ENCODE peak calls at places on chromosomes 4 and X, in six cellular contexts. H, J, M, I, B and V are unnamed samples.

GRCh38 chr4:112075129-112075753 is 70.0 kb upstream of the FAM241A start:
- DNase-seq in H (peak), J (no peak), M (peak), I (peak), B (peak), V (no peak)

GRCh38 chrX:151870603-151871002 is 42.1 kb upstream of the MAGEA4 start:
- DNase-seq in H (no peak), J (no peak), M (peak), I (no peak), B (no peak), V (no peak)

GRCh38 chr4:6892190-6892908 is 17.3 kb upstream of the TBC1D14 start:
- DNase-seq in H (peak), J (peak), M (no peak), I (peak), B (no peak), V (no peak)

GRCh38 chr4:174120446-174121142 is 162.9 kb downstream of the FBXO8 start:
- DNase-seq in H (peak), J (peak), M (peak), I (peak), B (peak), V (peak)

GRCh38 chr4:8125526-8126056 is 33.0 kb downstream of the ABLIM2 start:
- DNase-seq in H (no peak), J (no peak), M (no peak), I (no peak), B (no peak), V (no peak)

GRCh38 chr4:37648084-37648817 is 37.9 kb downstream of the RELL1 start:
- DNase-seq in H (no peak), J (peak), M (peak), I (peak), B (no peak), V (no peak)

GRCh38 chr4:174365018-174365587 is 81.4 kb downstream of the CEP44 start:
- DNase-seq in H (peak), J (no peak), M (no peak), I (no peak), B (peak), V (peak)

GRCh38 chr4:8704632-8705031 is 112.1 kb downstream of the CPZ start:
- DNase-seq in H (no peak), J (no peak), M (no peak), I (peak), B (no peak), V (no peak)

GRCh38 chrX:74232859-74233258 is 71.1 kb upstream of the ZCCHC13 start:
- DNase-seq in H (peak), J (no peak), M (no peak), I (no peak), B (peak), V (no peak)

GRCh38 chr4:100968046-100968445 is 379.3 kb downstream of the PPP3CA start:
- DNase-seq in H (no peak), J (no peak), M (no peak), I (no peak), B (no peak), V (no peak)

GRCh38 chr4:158529505-158529904 is 7.8 kb downstream of the RXFP1 start:
- DNase-seq in H (no peak), J (no peak), M (no peak), I (no peak), B (no peak), V (no peak)

GRCh38 chr4:139815646-139816601 is 150.3 kb downstream of the MGST2 start:
- DNase-seq in H (peak), J (peak), M (peak), I (peak), B (no peak), V (no peak)

GRCh38 chrX:66756717-66757116 is 117.8 kb upstream of the EDA2R start:
- DNase-seq in H (no peak), J (no peak), M (no peak), I (no peak), B (no peak), V (no peak)

GRCh38 chrX:3820170-3820569 is 106.7 kb upstream of the PRKX start:
- DNase-seq in H (no peak), J (no peak), M (peak), I (no peak), B (no peak), V (no peak)

GRCh38 chrX:11579856-11580595 is 85.7 kb downstream of the ARHGAP6 start:
- DNase-seq in H (no peak), J (no peak), M (no peak), I (no peak), B (no peak), V (no peak)

GRCh38 chr4:700587-701264 is 4.9 kb upstream of the PCGF3 start:
- DNase-seq in H (peak), J (no peak), M (no peak), I (no peak), B (no peak), V (no peak)

GRCh38 chr4:112403072-112403945 is 106.1 kb downstream of the ALPK1 start:
- DNase-seq in H (peak), J (no peak), M (no peak), I (no peak), B (no peak), V (no peak)

GRCh38 chrX:87409113-87409841 is 108.3 kb upstream of the KLHL4 start:
- DNase-seq in H (no peak), J (peak), M (no peak), I (no peak), B (no peak), V (no peak)

GRCh38 chrX:10608099-10608498 is 12.3 kb downstream of the MID1 start:
- DNase-seq in H (no peak), J (no peak), M (peak), I (no peak), B (no peak), V (no peak)

GRCh38 chr4:161881370-161881769 is 282.4 kb downstream of the FSTL5 start:
- DNase-seq in H (no peak), J (no peak), M (no peak), I (no peak), B (no peak), V (no peak)

GRCh38 chrX:65723706-65724105 is 56.3 kb downstream of the MSN start:
- DNase-seq in H (no peak), J (no peak), M (no peak), I (no peak), B (no peak), V (peak)

GRCh38 chr4:140099993-140100392 is 54.0 kb downstream of the MAML3 start:
- DNase-seq in H (no peak), J (peak), M (no peak), I (peak), B (peak), V (no peak)

GRCh38 chr4:169583563-169583962 is 28.8 kb downstream of the NEK1 start:
- DNase-seq in H (no peak), J (no peak), M (peak), I (no peak), B (no peak), V (no peak)

GRCh38 chrX:44244008-44244407 is 99.5 kb downstream of the EFHC2 start:
- DNase-seq in H (peak), J (no peak), M (peak), I (no peak), B (peak), V (no peak)

GRCh38 chrX:17369294-17369693 is 5.7 kb upstream of the NHS start:
- DNase-seq in H (no peak), J (no peak), M (no peak), I (no peak), B (no peak), V (no peak)

GRCh38 chr4:128284317-128284716 is 3.3 kb downstream of the PGRMC2 start:
- DNase-seq in H (no peak), J (no peak), M (no peak), I (no peak), B (no peak), V (no peak)

GRCh38 chr4:85209161-85209560 is 242.7 kb upstream of the WDFY3 start:
- DNase-seq in H (no peak), J (no peak), M (no peak), I (no peak), B (no peak), V (no peak)

GRCh38 chr4:71069063-71069462 is 75.6 kb downstream of the DCK start:
- DNase-seq in H (no peak), J (no peak), M (no peak), I (no peak), B (no peak), V (no peak)

GRCh38 chr4:183330841-183331240 is 8.6 kb upstream of the CLDN24 start:
- DNase-seq in H (no peak), J (no peak), M (no peak), I (no peak), B (no peak), V (no peak)

GRCh38 chrX:57906790-57907189 is 3.5 kb downstream of the ZXDA start:
- DNase-seq in H (no peak), J (no peak), M (peak), I (no peak), B (no peak), V (no peak)

GRCh38 chr4:176436500-176436973 is 116.8 kb downstream of the SPCS3 start:
- DNase-seq in H (no peak), J (no peak), M (peak), I (no peak), B (no peak), V (peak)
- H3K4me3 ChIP-seq in H (no peak), J (no peak), M (no peak), I (no peak), B (no peak), V (no peak)

GRCh38 chrX:47581731-47582647 is at the start of gene TIMP1:
- DNase-seq in H (peak), J (peak), M (peak), I (peak), B (peak), V (peak)
- H3K4me3 ChIP-seq in H (peak), J (peak), M (peak), I (peak), B (peak), V (peak)

GRCh38 chrX:100409316-100410082 is 574 bp downstream of the PCDH19 start:
- DNase-seq in H (peak), J (no peak), M (no peak), I (peak), B (peak), V (no peak)
- H3K4me3 ChIP-seq in H (peak), J (peak), M (peak), I (peak), B (peak), V (peak)

DNA sequence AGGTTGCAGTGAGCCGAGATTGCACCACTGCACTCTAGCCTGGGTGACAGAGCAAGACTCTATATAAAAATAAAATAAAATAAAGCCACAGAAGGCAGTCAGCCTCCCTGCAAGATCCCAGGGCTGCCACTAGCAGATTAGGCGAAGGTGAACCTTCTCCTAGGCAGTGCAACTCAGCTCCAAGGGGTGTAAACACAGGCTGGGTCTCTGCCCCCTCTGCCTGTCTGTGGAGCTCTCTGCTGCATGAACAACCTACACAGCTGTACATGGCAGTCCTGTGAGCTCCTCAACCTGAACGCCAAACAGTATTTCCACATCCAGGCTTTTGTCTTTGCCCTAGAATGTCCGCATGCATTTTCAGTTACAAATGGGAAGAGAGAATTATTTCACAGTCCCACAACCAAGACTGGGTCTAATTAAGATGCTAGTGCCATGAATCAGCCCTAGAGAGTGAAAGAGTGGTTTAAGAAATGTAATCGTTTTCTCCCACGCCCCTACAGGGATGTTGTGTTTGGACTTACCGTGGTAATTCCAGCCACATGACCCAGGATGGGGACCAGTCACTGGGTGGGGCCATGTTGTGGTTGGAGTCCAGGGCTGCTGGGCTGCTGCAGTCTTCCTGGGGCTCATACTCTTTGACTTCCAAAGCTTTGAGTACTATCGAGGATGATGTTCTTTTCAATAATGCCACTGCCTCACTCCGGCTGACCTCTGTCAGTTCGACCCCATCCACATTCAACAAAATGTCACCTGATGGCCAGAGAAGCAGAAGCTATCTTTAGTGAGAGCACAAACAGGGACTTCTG is 99.0 kb downstream of the FIP1L1 start:
- DNase-seq in H (peak), J (no peak), M (peak), I (peak), B (no peak), V (no peak)
- H3K4me3 ChIP-seq in H (peak), J (no peak), M (no peak), I (peak), B (no peak), V (no peak)

DNA sequence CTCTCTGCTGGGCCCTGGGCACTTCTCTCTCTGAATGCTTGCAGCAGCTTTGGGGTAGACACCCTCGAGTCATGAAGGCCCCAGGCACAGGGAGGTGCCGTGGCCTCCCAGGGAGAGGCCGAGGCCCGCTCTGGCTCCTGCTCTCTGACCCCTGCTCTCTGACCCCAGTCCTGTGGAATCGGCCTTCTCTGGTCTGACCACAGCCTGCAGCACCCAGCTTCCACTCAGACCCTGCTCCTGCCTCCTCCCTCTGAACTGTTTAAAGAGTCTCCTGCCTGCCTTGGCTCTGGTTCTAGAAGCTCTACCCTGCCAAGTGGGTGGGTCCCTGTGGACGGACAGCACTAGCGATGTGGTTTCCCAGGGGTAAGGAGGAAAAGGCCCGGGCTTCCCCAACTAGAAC is 78.2 kb upstream of the TMEM150C start:
- DNase-seq in H (no peak), J (peak), M (no peak), I (no peak), B (no peak), V (no peak)
- H3K4me3 ChIP-seq in H (no peak), J (no peak), M (no peak), I (no peak), B (no peak), V (no peak)

GRCh38 chrX:39823424-39823823 is 274.3 kb downstream of the BCOR start:
- DNase-seq in H (no peak), J (no peak), M (no peak), I (no peak), B (no peak), V (no peak)

GRCh38 chrX:39819921-39820849 is 277.6 kb downstream of the BCOR start:
- DNase-seq in H (peak), J (no peak), M (no peak), I (peak), B (peak), V (no peak)

GRCh38 chrX:39822133-39822748 is 275.5 kb downstream of the BCOR start:
- DNase-seq in H (peak), J (no peak), M (no peak), I (peak), B (no peak), V (no peak)

GRCh38 chrX:39821709-39822095 is 276.1 kb downstream of the BCOR start:
- DNase-seq in H (no peak), J (no peak), M (no peak), I (peak), B (no peak), V (no peak)

DNA sequence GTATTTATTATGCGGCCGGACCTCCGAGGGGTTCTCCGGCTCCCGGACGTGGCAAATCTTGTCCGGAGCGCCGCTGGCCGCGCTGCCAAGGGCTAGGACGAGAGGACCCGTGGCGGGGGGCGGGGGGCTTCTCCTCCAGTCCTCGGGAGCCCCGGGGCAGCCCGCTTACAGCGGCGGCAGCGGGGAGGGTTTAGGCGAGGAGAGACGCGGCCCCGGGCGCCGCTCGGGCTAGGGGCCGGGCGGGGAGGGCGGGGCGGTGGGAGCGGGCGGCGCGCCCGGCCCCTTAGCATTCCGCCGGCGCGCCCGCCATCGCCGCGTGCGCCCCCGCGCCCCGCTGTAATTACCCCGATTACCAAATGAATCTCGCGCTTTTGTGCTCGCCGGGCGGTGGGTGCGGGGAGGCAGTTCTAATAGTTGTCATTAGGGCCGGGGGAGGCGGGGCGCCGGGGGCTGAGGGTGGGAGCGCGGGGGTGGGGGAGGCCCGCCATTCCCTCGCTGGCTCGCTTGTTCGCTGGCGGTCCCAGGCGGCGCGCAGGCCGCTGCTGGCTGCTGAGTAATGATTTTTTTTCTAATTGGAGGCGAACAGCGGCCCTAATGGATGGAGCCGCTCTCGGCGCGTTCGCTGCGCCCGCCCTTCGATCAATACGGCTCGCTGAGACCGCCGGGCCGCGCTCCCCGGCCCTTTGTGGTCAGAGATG is 276.6 kb downstream of the BCOR start:
- DNase-seq in H (peak), J (peak), M (no peak), I (peak), B (peak), V (no peak)
- H3K4me3 ChIP-seq in H (peak), J (peak), M (peak), I (peak), B (no peak), V (peak)

GRCh38 chr4:91527056-91527455 is 776.7 kb upstream of the GRID2 start:
- DNase-seq in H (no peak), J (no peak), M (no peak), I (no peak), B (no peak), V (no peak)

GRCh38 chr4:91525627-91526026 is 778.1 kb upstream of the GRID2 start:
- DNase-seq in H (no peak), J (no peak), M (no peak), I (no peak), B (no peak), V (no peak)
- H3K4me3 ChIP-seq in H (no peak), J (no peak), M (no peak), I (peak), B (no peak), V (no peak)

GRCh38 chr4:40846556-40846955 is 96.8 kb downstream of the NSUN7 start:
- DNase-seq in H (no peak), J (no peak), M (no peak), I (no peak), B (no peak), V (no peak)
- H3K4me3 ChIP-seq in H (no peak), J (no peak), M (no peak), I (no peak), B (no peak), V (no peak)

GRCh38 chr4:104395219-104395618 is 99.5 kb downstream of the CXXC4 start:
- DNase-seq in H (peak), J (no peak), M (no peak), I (peak), B (no peak), V (no peak)
- H3K4me3 ChIP-seq in H (no peak), J (no peak), M (no peak), I (no peak), B (no peak), V (no peak)